ENCODE peak calls at places on chromosomes 13 and 19, in four cellular contexts. One of them, this sample, is unnamed.
A peak's percentile ranks its signal among the peaks of the same experiment; 100 is the strongest.

GRCh38 chr19:18657590-18658365 is 20.9 kb downstream of the KLHL26 start:
- DNase-seq in Panc1: no peak
- DNase-seq in K562: peak; percentile 70
- DNase-seq in HCT116: no peak
- DNase-seq in this sample: no peak

GRCh38 chr19:58406818-58407657 is 1.4 kb upstream of the ZNF584 start:
- DNase-seq in K562: no peak
- DNase-seq in HCT116: no peak
- DNase-seq in Panc1: no peak
- DNase-seq in this sample: peak; percentile 58

GRCh38 chr19:15583346-15583745 is 31.7 kb upstream of the CYP4F8 start:
- DNase-seq in K562: no peak
- DNase-seq in HCT116: no peak
- DNase-seq in Panc1: no peak
- DNase-seq in this sample: no peak

GRCh38 chr19:1082165-1082927 is 12.8 kb downstream of the POLR2E start:
- DNase-seq in Panc1: no peak
- DNase-seq in K562: peak; percentile 95
- DNase-seq in HCT116: peak; percentile 89
- DNase-seq in this sample: no peak

GRCh38 chr19:50506700-50507099 is 4.3 kb downstream of the JOSD2 start:
- DNase-seq in K562: no peak
- DNase-seq in Panc1: no peak
- DNase-seq in HCT116: no peak
- DNase-seq in this sample: no peak

GRCh38 chr13:90205081-90205480 is 1142.4 kb upstream of the MIR17HG start:
- DNase-seq in HCT116: no peak
- DNase-seq in Panc1: no peak
- DNase-seq in K562: no peak
- DNase-seq in this sample: no peak

GRCh38 chr19:55097864-55098715 is 19.3 kb downstream of the PPP1R12C start:
- DNase-seq in HCT116: no peak
- DNase-seq in K562: no peak
- DNase-seq in Panc1: no peak
- DNase-seq in this sample: no peak

GRCh38 chr19:920051-920857 is 3.1 kb downstream of the KISS1R start:
- DNase-seq in HCT116: no peak
- DNase-seq in K562: no peak
- DNase-seq in Panc1: no peak
- DNase-seq in this sample: no peak

GRCh38 chr13:44718467-44718866 is 142.3 kb upstream of the TSC22D1 start:
- DNase-seq in K562: no peak
- DNase-seq in HCT116: no peak
- DNase-seq in Panc1: no peak
- DNase-seq in this sample: no peak

GRCh38 chr19:345320-345879 is 804 bp upstream of the MIER2 start:
- DNase-seq in K562: no peak
- DNase-seq in HCT116: no peak
- DNase-seq in Panc1: no peak
- DNase-seq in this sample: no peak

GRCh38 chr13:105177265-105177900 is 1358.1 kb downstream of the EFNB2 start:
- DNase-seq in K562: no peak
- DNase-seq in HCT116: no peak
- DNase-seq in Panc1: no peak
- DNase-seq in this sample: no peak

GRCh38 chr13:75861786-75862185 is 225.7 kb downstream of the LMO7 start:
- DNase-seq in HCT116: no peak
- DNase-seq in K562: no peak
- DNase-seq in Panc1: no peak
- DNase-seq in this sample: no peak

GRCh38 chr13:75271851-75272250 is 210.1 kb downstream of the TBC1D4 start:
- DNase-seq in K562: no peak
- DNase-seq in HCT116: no peak
- DNase-seq in Panc1: no peak
- DNase-seq in this sample: no peak

GRCh38 chr13:27969866-27970229 is 733 bp upstream of the CDX2 start:
- DNase-seq in K562: no peak
- DNase-seq in HCT116: no peak
- DNase-seq in Panc1: no peak
- DNase-seq in this sample: no peak

GRCh38 chr19:30029721-30030510 is 87.9 kb downstream of the URI1 start:
- DNase-seq in HCT116: peak; percentile 2
- DNase-seq in Panc1: no peak
- DNase-seq in K562: no peak
- DNase-seq in this sample: no peak
- TF ChIP-seq TCF7L2 in HCT116: no peak
- TF ChIP-seq TCF7L2 in Panc1: no peak
- TF ChIP-seq TCF7L2 in K562: no peak
- TF ChIP-seq TCF7L2 in this sample: no peak

GRCh38 chr13:29853131-29853530 is 2.7 kb upstream of the UBL3 start:
- DNase-seq in HCT116: no peak
- DNase-seq in K562: no peak
- DNase-seq in Panc1: no peak
- DNase-seq in this sample: no peak

GRCh38 chr13:29850213-29850898 is at the start of gene UBL3:
- DNase-seq in K562: peak; percentile 94
- DNase-seq in HCT116: peak; percentile 85
- DNase-seq in Panc1: no peak
- DNase-seq in this sample: peak; percentile 90

GRCh38 chr13:29855009-29855408 is 4.6 kb upstream of the UBL3 start:
- DNase-seq in HCT116: no peak
- DNase-seq in K562: no peak
- DNase-seq in Panc1: no peak
- DNase-seq in this sample: no peak

GRCh38 chr13:29849731-29850212 is 645 bp downstream of the UBL3 start:
- DNase-seq in Panc1: no peak
- DNase-seq in K562: peak; percentile 18
- DNase-seq in HCT116: no peak
- DNase-seq in this sample: peak; percentile 33

GRCh38 chr13:29852464-29853054 is 2.1 kb upstream of the UBL3 start:
- DNase-seq in HCT116: no peak
- DNase-seq in K562: no peak
- DNase-seq in Panc1: no peak
- DNase-seq in this sample: no peak
- TF ChIP-seq TCF7L2 in HCT116: no peak
- TF ChIP-seq TCF7L2 in K562: no peak
- TF ChIP-seq TCF7L2 in Panc1: no peak
- TF ChIP-seq TCF7L2 in this sample: no peak

DNA sequence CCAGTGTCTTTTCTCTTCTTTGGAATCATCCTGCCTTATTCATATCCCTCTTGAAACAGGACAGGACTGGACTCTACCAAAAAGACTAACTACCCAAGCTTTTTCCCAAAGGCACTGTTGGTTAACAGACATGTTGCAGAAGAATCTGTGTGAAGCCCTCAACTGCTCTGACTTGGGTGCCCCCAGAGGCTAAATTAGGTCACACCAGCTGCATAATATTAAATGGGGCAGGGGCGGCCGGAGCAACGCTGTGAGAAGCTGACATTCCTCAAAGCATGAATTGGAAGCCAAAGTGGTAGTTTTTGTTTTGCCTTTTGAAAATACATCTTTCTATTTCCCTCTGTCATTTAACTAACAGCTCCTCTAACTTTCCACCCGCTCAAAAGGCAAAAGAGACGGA is 185.9 kb downstream of the LHFPL6 start:
- DNase-seq in HCT116: no peak
- DNase-seq in Panc1: no peak
- DNase-seq in K562: no peak
- DNase-seq in this sample: no peak
- TF ChIP-seq TCF7L2 in HCT116: no peak
- TF ChIP-seq TCF7L2 in Panc1: no peak
- TF ChIP-seq TCF7L2 in K562: no peak
- TF ChIP-seq TCF7L2 in this sample: no peak

GRCh38 chr13:20125129-20125782 is 35.6 kb downstream of the GJA3 start:
- DNase-seq in Panc1: no peak
- DNase-seq in HCT116: no peak
- DNase-seq in K562: no peak
- DNase-seq in this sample: no peak
- TF ChIP-seq TCF7L2 in Panc1: no peak
- TF ChIP-seq TCF7L2 in HCT116: no peak
- TF ChIP-seq TCF7L2 in K562: no peak
- TF ChIP-seq TCF7L2 in this sample: no peak

DNA sequence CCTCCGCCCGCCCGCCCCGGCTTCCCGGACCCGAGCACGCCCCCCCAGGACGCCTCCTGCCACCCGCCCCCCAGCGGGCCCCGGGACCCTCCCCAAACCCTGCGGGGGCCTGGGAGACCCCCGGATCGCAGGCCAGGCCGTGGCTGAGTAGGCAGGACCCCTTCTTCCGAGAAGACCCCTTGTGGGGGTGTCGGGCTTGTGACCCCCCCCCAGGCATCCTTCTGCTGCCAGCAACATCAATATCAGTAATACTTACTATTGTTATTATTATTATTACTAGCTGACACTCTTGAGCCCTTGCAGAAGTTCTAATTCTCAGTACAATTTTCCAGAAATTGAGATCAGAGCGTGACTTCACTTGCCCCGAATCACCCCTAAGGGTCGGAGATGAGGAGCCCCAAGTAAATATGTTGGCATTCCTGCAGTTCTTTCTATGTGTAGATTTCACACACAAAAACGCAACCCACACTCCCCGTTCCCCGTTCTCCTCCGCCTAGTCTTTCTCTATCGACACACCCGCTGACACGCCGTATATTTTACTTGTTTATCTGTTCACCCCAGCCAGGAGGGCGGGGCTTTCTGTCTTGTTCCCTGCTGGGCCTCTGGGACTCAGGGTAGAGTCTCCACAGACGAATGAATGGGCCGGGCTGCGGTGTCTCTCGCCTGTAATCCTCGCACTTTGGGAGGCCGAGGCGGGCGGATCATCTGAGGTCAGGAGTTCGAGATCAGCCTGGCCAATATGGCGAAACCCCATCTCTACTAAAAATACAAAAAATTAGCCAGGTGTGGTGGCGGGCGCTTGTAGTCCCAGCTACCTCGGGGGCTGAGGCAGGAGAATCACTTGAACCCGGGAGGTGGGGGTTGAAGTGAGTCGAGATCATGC is 14.7 kb downstream of the TLE5 start:
- DNase-seq in Panc1: no peak
- DNase-seq in HCT116: peak; percentile 63
- DNase-seq in K562: peak; percentile 78
- DNase-seq in this sample: peak; percentile 79
- TF ChIP-seq TCF7L2 in Panc1: no peak
- TF ChIP-seq TCF7L2 in HCT116: no peak
- TF ChIP-seq TCF7L2 in K562: no peak
- TF ChIP-seq TCF7L2 in this sample: no peak

This sample was measured in HepG2.